ENCODE peak calls at places on chromosomes 3 and 15, in four cellular contexts. N is cardiac muscle cell, M is dorsolateral prefrontal cortex, X is A549. Z is an unnamed sample.

GRCh38 chr15:64800476-64800875 is 25.0 kb downstream of the PIF1 start:
- DNase-seq in N (no peak), M (no peak), X (peak), Z (no peak)

GRCh38 chr15:62900071-62900812 is 142.3 kb upstream of the TPM1 start:
- DNase-seq in N (no peak), M (no peak), X (peak), Z (no peak)

GRCh38 chr3:9913601-9914000 is 3.3 kb upstream of the IL17RC start:
- DNase-seq in N (no peak), M (no peak), X (no peak), Z (no peak)

GRCh38 chr3:22728406-22728805 is 474.7 kb upstream of the UBE2E2 start:
- DNase-seq in N (no peak), M (no peak), X (no peak), Z (no peak)

GRCh38 chr15:58486062-58486461 is 54.3 kb downstream of the LIPC start:
- DNase-seq in N (no peak), M (no peak), X (no peak), Z (no peak)

GRCh38 chr3:50926868-50927267 is 252.1 kb downstream of the DOCK3 start:
- DNase-seq in N (no peak), M (no peak), X (no peak), Z (no peak)

GRCh38 chr3:152320201-152320617 is 51.5 kb downstream of the MBNL1 start:
- DNase-seq in N (peak), M (no peak), X (no peak), Z (no peak)

GRCh38 chr15:71451080-71451479 is 335.8 kb downstream of the THSD4 start:
- DNase-seq in N (peak), M (no peak), X (no peak), Z (no peak)

GRCh38 chr15:88166330-88166993 is 90.1 kb downstream of the NTRK3 start:
- DNase-seq in N (peak), M (no peak), X (no peak), Z (no peak)

GRCh38 chr3:82157952-82158351 is 396.5 kb upstream of the GBE1 start:
- DNase-seq in N (peak), M (no peak), X (peak), Z (no peak)

GRCh38 chr3:29215948-29216347 is 64.9 kb upstream of the RBMS3 start:
- DNase-seq in N (no peak), M (no peak), X (no peak), Z (no peak)

GRCh38 chr15:52257734-52258062 is 37.9 kb downstream of the MYO5C start:
- DNase-seq in N (peak), M (no peak), X (no peak), Z (no peak)

GRCh38 chr3:156010829-156011228 is 109.5 kb upstream of the KCNAB1 start:
- DNase-seq in N (peak), M (no peak), X (peak), Z (no peak)

GRCh38 chr3:134309987-134310700 is 59.5 kb upstream of the RYK start:
- DNase-seq in N (no peak), M (no peak), X (peak), Z (no peak)

GRCh38 chr15:82176528-82176927 is 86.0 kb downstream of the EFL1 start:
- DNase-seq in N (no peak), M (no peak), X (no peak), Z (no peak)

GRCh38 chr15:55661431-55661830 is 73.3 kb upstream of the PYGO1 start:
- DNase-seq in N (peak), M (no peak), X (no peak), Z (no peak)

GRCh38 chr3:107384907-107385306 is 7.7 kb downstream of the CCDC54 start:
- DNase-seq in N (no peak), M (no peak), X (no peak), Z (no peak)

GRCh38 chr15:87369269-87369668 is 887.3 kb downstream of the NTRK3 start:
- DNase-seq in N (peak), M (no peak), X (peak), Z (no peak)

GRCh38 chr3:104018541-104018940 is 1348.2 kb upstream of the ALCAM start:
- DNase-seq in N (no peak), M (no peak), X (no peak), Z (no peak)

GRCh38 chr3:134605506-134605905 is 45.3 kb downstream of the KY start:
- DNase-seq in N (no peak), M (no peak), X (no peak), Z (no peak)

GRCh38 chr3:137542049-137542448 is 222.1 kb upstream of the SOX14 start:
- DNase-seq in N (no peak), M (no peak), X (no peak), Z (no peak)
- TF ChIP-seq CTCF in N (no peak), M (no peak), X (no peak), Z (no peak)

GRCh38 chr3:118527527-118528044 is 507.1 kb downstream of the IGSF11 start:
- DNase-seq in N (no peak), M (no peak), X (no peak), Z (no peak)
- TF ChIP-seq CTCF in N (no peak), M (no peak), X (no peak), Z (no peak)

GRCh38 chr3:190333961-190334360 is 11.7 kb upstream of the CLDN1 start:
- DNase-seq in N (no peak), M (no peak), X (no peak), Z (no peak)

GRCh38 chr3:190340071-190340470 is 17.8 kb upstream of the CLDN1 start:
- DNase-seq in N (no peak), M (no peak), X (no peak), Z (no peak)

GRCh38 chr3:190338717-190339116 is 16.5 kb upstream of the CLDN1 start:
- DNase-seq in N (no peak), M (no peak), X (peak), Z (no peak)

GRCh38 chr3:190336516-190337189 is 14.4 kb upstream of the CLDN1 start:
- DNase-seq in N (peak), M (no peak), X (no peak), Z (no peak)

DNA sequence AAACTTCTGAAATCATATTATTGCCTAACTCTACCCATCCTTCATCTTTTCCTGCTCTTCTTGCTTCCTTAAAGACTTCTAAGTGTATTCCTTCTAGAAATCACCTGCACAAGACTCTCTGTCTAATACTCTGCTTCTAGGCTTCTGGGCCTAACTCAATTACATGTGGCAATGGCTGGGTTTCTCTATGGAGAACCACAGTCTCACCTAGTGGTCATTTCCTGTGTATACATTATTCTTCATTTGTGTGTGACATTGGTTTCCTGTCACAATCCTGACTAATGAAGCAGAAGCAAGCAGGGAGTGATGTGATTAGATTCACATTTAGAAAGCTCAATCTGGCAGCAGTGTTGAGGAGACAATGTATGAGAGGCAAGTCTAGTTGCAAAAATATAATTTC is 16.9 kb upstream of the CLDN1 start:
- DNase-seq in N (peak), M (no peak), X (no peak), Z (no peak)
- TF ChIP-seq CTCF in N (no peak), M (no peak), X (peak), Z (no peak)

GRCh38 chr15:36810656-36811449 is 231.4 kb downstream of the CDIN1 start:
- DNase-seq in N (no peak), M (no peak), X (no peak), Z (no peak)
- TF ChIP-seq CTCF in N (peak), M (no peak), X (no peak), Z (no peak)